ENCODE peak calls at places on chromosomes 2 and 18, in seven cellular contexts. One of them, this sample, is unnamed.

GRCh38 chr18:68275616-68276015 is 439.3 kb downstream of the TMX3 start:
- DNase-seq in GM04504: no peak
- DNase-seq in HCT116: no peak
- DNase-seq in mesothelial cell of epicardium: no peak
- DNase-seq in WTC11: no peak
- DNase-seq in NCI-H1694 treated with DMSO at 0.1 percent for 48 hours: no peak
- DNase-seq in H9: no peak
- DNase-seq in this sample: no peak

GRCh38 chr2:217481577-217481976 is 521.2 kb downstream of the TNS1 start:
- DNase-seq in WTC11: no peak
- DNase-seq in mesothelial cell of epicardium: no peak
- DNase-seq in NCI-H1694 treated with DMSO at 0.1 percent for 48 hours: no peak
- DNase-seq in H9: no peak
- DNase-seq in HCT116: no peak
- DNase-seq in GM04504: no peak
- DNase-seq in this sample: no peak

GRCh38 chr2:151472966-151473365 is 63.3 kb downstream of the RIF1 start:
- DNase-seq in H9: no peak
- DNase-seq in GM04504: no peak
- DNase-seq in NCI-H1694 treated with DMSO at 0.1 percent for 48 hours: no peak
- DNase-seq in mesothelial cell of epicardium: no peak
- DNase-seq in HCT116: no peak
- DNase-seq in WTC11: no peak
- DNase-seq in this sample: no peak

GRCh38 chr2:241126201-241126611 is 23.1 kb downstream of the PASK start:
- DNase-seq in mesothelial cell of epicardium: no peak
- DNase-seq in NCI-H1694 treated with DMSO at 0.1 percent for 48 hours: no peak
- DNase-seq in GM04504: no peak
- DNase-seq in WTC11: no peak
- DNase-seq in H9: no peak
- DNase-seq in HCT116: no peak
- DNase-seq in this sample: no peak

GRCh38 chr2:181586569-181587076 is 70.3 kb downstream of the CERKL start:
- DNase-seq in HCT116: no peak
- DNase-seq in WTC11: no peak
- DNase-seq in GM04504: no peak
- DNase-seq in H9: no peak
- DNase-seq in NCI-H1694 treated with DMSO at 0.1 percent for 48 hours: peak
- DNase-seq in mesothelial cell of epicardium: no peak
- DNase-seq in this sample: no peak

GRCh38 chr2:105653313-105653712 is 91.4 kb upstream of the NCK2 start:
- DNase-seq in WTC11: no peak
- DNase-seq in mesothelial cell of epicardium: no peak
- DNase-seq in NCI-H1694 treated with DMSO at 0.1 percent for 48 hours: no peak
- DNase-seq in GM04504: no peak
- DNase-seq in HCT116: no peak
- DNase-seq in H9: no peak
- DNase-seq in this sample: no peak

GRCh38 chr2:56749152-56749752 is 565.5 kb downstream of the CCDC85A start:
- DNase-seq in HCT116: peak
- DNase-seq in GM04504: peak
- DNase-seq in NCI-H1694 treated with DMSO at 0.1 percent for 48 hours: peak
- DNase-seq in mesothelial cell of epicardium: no peak
- DNase-seq in WTC11: no peak
- DNase-seq in H9: no peak
- DNase-seq in this sample: no peak

GRCh38 chr18:45379903-45380302 is 235.4 kb upstream of the SLC14A2 start:
- DNase-seq in HCT116: no peak
- DNase-seq in mesothelial cell of epicardium: no peak
- DNase-seq in WTC11: no peak
- DNase-seq in NCI-H1694 treated with DMSO at 0.1 percent for 48 hours: no peak
- DNase-seq in GM04504: no peak
- DNase-seq in H9: no peak
- DNase-seq in this sample: no peak

GRCh38 chr2:239546541-239546940 is 145.7 kb upstream of the HDAC4 start:
- DNase-seq in GM04504: no peak
- DNase-seq in HCT116: no peak
- DNase-seq in NCI-H1694 treated with DMSO at 0.1 percent for 48 hours: no peak
- DNase-seq in H9: no peak
- DNase-seq in mesothelial cell of epicardium: no peak
- DNase-seq in WTC11: no peak
- DNase-seq in this sample: no peak

GRCh38 chr18:9595197-9595596 is 19.2 kb downstream of the PPP4R1 start:
- DNase-seq in mesothelial cell of epicardium: no peak
- DNase-seq in H9: no peak
- DNase-seq in GM04504: no peak
- DNase-seq in HCT116: no peak
- DNase-seq in WTC11: no peak
- DNase-seq in NCI-H1694 treated with DMSO at 0.1 percent for 48 hours: no peak
- DNase-seq in this sample: no peak

GRCh38 chr18:36392163-36392887 is 94.8 kb downstream of the FHOD3 start:
- DNase-seq in HCT116: no peak
- DNase-seq in H9: no peak
- DNase-seq in GM04504: no peak
- DNase-seq in mesothelial cell of epicardium: no peak
- DNase-seq in WTC11: no peak
- DNase-seq in NCI-H1694 treated with DMSO at 0.1 percent for 48 hours: peak
- DNase-seq in this sample: no peak

GRCh38 chr2:162401871-162402270 is 57.9 kb downstream of the GCA start:
- DNase-seq in NCI-H1694 treated with DMSO at 0.1 percent for 48 hours: no peak
- DNase-seq in mesothelial cell of epicardium: no peak
- DNase-seq in WTC11: no peak
- DNase-seq in GM04504: no peak
- DNase-seq in H9: no peak
- DNase-seq in HCT116: no peak
- DNase-seq in this sample: no peak

GRCh38 chr2:118588826-118589225 is 258.6 kb downstream of the EN1 start:
- DNase-seq in GM04504: no peak
- DNase-seq in mesothelial cell of epicardium: no peak
- DNase-seq in WTC11: no peak
- DNase-seq in HCT116: no peak
- DNase-seq in NCI-H1694 treated with DMSO at 0.1 percent for 48 hours: no peak
- DNase-seq in H9: no peak
- DNase-seq in this sample: no peak

GRCh38 chr2:36362291-36362690 is 6.7 kb downstream of the CRIM1 start:
- DNase-seq in WTC11: no peak
- DNase-seq in H9: no peak
- DNase-seq in NCI-H1694 treated with DMSO at 0.1 percent for 48 hours: no peak
- DNase-seq in GM04504: no peak
- DNase-seq in HCT116: no peak
- DNase-seq in mesothelial cell of epicardium: no peak
- DNase-seq in this sample: no peak

GRCh38 chr2:188773075-188773474 is 201.1 kb upstream of the COL3A1 start:
- DNase-seq in H9: no peak
- DNase-seq in GM04504: no peak
- DNase-seq in WTC11: no peak
- DNase-seq in NCI-H1694 treated with DMSO at 0.1 percent for 48 hours: no peak
- DNase-seq in HCT116: no peak
- DNase-seq in mesothelial cell of epicardium: no peak
- DNase-seq in this sample: no peak

GRCh38 chr2:176445831-176446433 is 176.7 kb downstream of the MTX2 start:
- DNase-seq in HCT116: no peak
- DNase-seq in GM04504: no peak
- DNase-seq in mesothelial cell of epicardium: no peak
- DNase-seq in WTC11: no peak
- DNase-seq in NCI-H1694 treated with DMSO at 0.1 percent for 48 hours: no peak
- DNase-seq in H9: no peak
- DNase-seq in this sample: no peak

GRCh38 chr2:221465776-221466175 is 106.3 kb downstream of the EPHA4 start:
- DNase-seq in HCT116: no peak
- DNase-seq in mesothelial cell of epicardium: no peak
- DNase-seq in WTC11: no peak
- DNase-seq in GM04504: no peak
- DNase-seq in H9: no peak
- DNase-seq in NCI-H1694 treated with DMSO at 0.1 percent for 48 hours: no peak
- DNase-seq in this sample: no peak

GRCh38 chr2:43348904-43349725 is 122.7 kb upstream of the ZFP36L2 start:
- DNase-seq in GM04504: peak
- DNase-seq in WTC11: no peak
- DNase-seq in H9: no peak
- DNase-seq in mesothelial cell of epicardium: no peak
- DNase-seq in HCT116: no peak
- DNase-seq in NCI-H1694 treated with DMSO at 0.1 percent for 48 hours: peak
- DNase-seq in this sample: no peak

GRCh38 chr18:48739266-48740067 is 200.6 kb downstream of the CTIF start:
- DNase-seq in NCI-H1694 treated with DMSO at 0.1 percent for 48 hours: no peak
- DNase-seq in H9: no peak
- DNase-seq in mesothelial cell of epicardium: no peak
- DNase-seq in WTC11: no peak
- DNase-seq in GM04504: no peak
- DNase-seq in HCT116: no peak
- DNase-seq in this sample: no peak

This sample was measured in omental fat pad.